ENCODE peak calls at places on chromosomes 13 and 19, in ten cellular contexts. H is SJSA1, Q is trophoblast cell, B is skeletal muscle cell, Z is fibroblast of pulmonary artery, J is fibroblast of lung, Y is mesenchymal stem cell, C is AG10803, P is cardiac fibroblast, D is osteoblast. W is an unnamed sample.

GRCh38 chr13:79869326-79869725 is 388.4 kb downstream of the NDFIP2 start:
- DNase-seq in H (peak; percentile 76), Q (peak; percentile 62), B (no peak), Z (peak; percentile 14), J (peak; percentile 28), Y (peak; percentile 44), C (no peak), P (no peak), D (no peak), W (no peak)

GRCh38 chr13:98869408-98870090 is 108.3 kb downstream of the DOCK9 start:
- DNase-seq in H (peak; percentile 52), Q (no peak), B (no peak), Z (peak; percentile 33), J (no peak), Y (no peak), C (no peak), P (peak; percentile 24), D (no peak), W (no peak)

GRCh38 chr19:11169896-11170678 is 14.5 kb upstream of the SPC24 start:
- DNase-seq in H (no peak), Q (no peak), B (peak; percentile 74), Z (peak; percentile 71), J (no peak), Y (no peak), C (peak; percentile 48), P (peak; percentile 78), D (peak; percentile 65), W (peak; percentile 68)

GRCh38 chr13:66407159-66407558 is 823.0 kb downstream of the PCDH9 start:
- DNase-seq in H (no peak), Q (no peak), B (no peak), Z (no peak), J (peak; percentile 22), Y (peak; percentile 49), C (no peak), P (no peak), D (peak; percentile 27), W (no peak)

GRCh38 chr13:86591862-86592261 is 792.6 kb upstream of the SLITRK6 start:
- DNase-seq in H (no peak), Q (no peak), B (peak; percentile 22), Z (peak; percentile 66), J (peak; percentile 2), Y (peak; percentile 15), C (no peak), P (peak; percentile 35), D (no peak), W (peak; percentile 37)

GRCh38 chr13:47250141-47250540 is 353.3 kb upstream of the HTR2A start:
- DNase-seq in H (no peak), Q (no peak), B (peak; percentile 89), Z (peak; percentile 88), J (peak; percentile 91), Y (no peak), C (peak; percentile 89), P (peak; percentile 92), D (peak; percentile 53), W (peak; percentile 85)

GRCh38 chr19:49560358-49560900 is 19.9 kb downstream of the NOSIP start:
- DNase-seq in H (no peak), Q (no peak), B (no peak), Z (no peak), J (no peak), Y (no peak), C (no peak), P (no peak), D (peak; percentile 57), W (no peak)

GRCh38 chr13:45511310-45512147 is 46.8 kb downstream of the COG3 start:
- DNase-seq in H (peak; percentile 60), Q (peak; percentile 23), B (peak; percentile 35), Z (peak; percentile 89), J (peak; percentile 64), Y (peak; percentile 77), C (peak; percentile 73), P (peak; percentile 85), D (peak; percentile 90), W (peak; percentile 78)

GRCh38 chr19:3479177-3479818 is 1.0 kb downstream of the SMIM24 start:
- DNase-seq in H (no peak), Q (no peak), B (no peak), Z (no peak), J (no peak), Y (no peak), C (no peak), P (no peak), D (peak; percentile 86), W (peak; percentile 73)

GRCh38 chr13:75518439-75519088 is 19.1 kb downstream of the COMMD6 start:
- DNase-seq in H (no peak), Q (no peak), B (no peak), Z (no peak), J (no peak), Y (no peak), C (no peak), P (no peak), D (no peak), W (no peak)

GRCh38 chr13:64568748-64569147 is 2661.4 kb downstream of the PCDH9 start:
- DNase-seq in H (no peak), Q (no peak), B (no peak), Z (no peak), J (no peak), Y (no peak), C (no peak), P (no peak), D (no peak), W (no peak)

GRCh38 chr19:13103961-13104847 is 1.5 kb upstream of the LYL1 start:
- DNase-seq in H (no peak), Q (no peak), B (no peak), Z (no peak), J (no peak), Y (no peak), C (no peak), P (no peak), D (peak; percentile 94), W (peak; percentile 52)

GRCh38 chr13:47112205-47112896 is 215.5 kb upstream of the HTR2A start:
- DNase-seq in H (no peak), Q (no peak), B (no peak), Z (no peak), J (peak; percentile 34), Y (no peak), C (no peak), P (no peak), D (no peak), W (peak; percentile 59)

GRCh38 chr19:1097810-1098176 is 2.6 kb upstream of the POLR2E start:
- DNase-seq in H (no peak), Q (peak; percentile 52), B (no peak), Z (no peak), J (no peak), Y (peak; percentile 74), C (peak; percentile 25), P (no peak), D (no peak), W (no peak)

GRCh38 chr19:45876411-45877197 is 9.3 kb downstream of the IRF2BP1 start:
- DNase-seq in H (no peak), Q (no peak), B (no peak), Z (peak; percentile 22), J (peak; percentile 47), Y (peak; percentile 70), C (peak; percentile 49), P (peak; percentile 78), D (peak; percentile 90), W (peak; percentile 28)
- H3K4me3 ChIP-seq in H (no peak overlapping the region), Q (peak overlapping the region; percentile 16), B (peak overlapping the region; percentile 11), Z (no peak overlapping the region), J (no peak overlapping the region), Y (no peak overlapping the region), C (no peak overlapping the region), P (no peak overlapping the region), D (peak overlapping the region; percentile 45), W (no peak overlapping the region)

GRCh38 chr13:111371720-111372119 is 51.3 kb downstream of the TEX29 start:
- DNase-seq in H (no peak), Q (no peak), B (no peak), Z (no peak), J (no peak), Y (no peak), C (no peak), P (no peak), D (no peak), W (no peak)
- H3K4me3 ChIP-seq in H (no peak overlapping the region), Q (no peak overlapping the region), B (no peak overlapping the region), Z (no peak overlapping the region), J (no peak overlapping the region), Y (no peak overlapping the region), C (no peak overlapping the region), P (no peak overlapping the region), D (no peak overlapping the region), W (no peak overlapping the region)

DNA sequence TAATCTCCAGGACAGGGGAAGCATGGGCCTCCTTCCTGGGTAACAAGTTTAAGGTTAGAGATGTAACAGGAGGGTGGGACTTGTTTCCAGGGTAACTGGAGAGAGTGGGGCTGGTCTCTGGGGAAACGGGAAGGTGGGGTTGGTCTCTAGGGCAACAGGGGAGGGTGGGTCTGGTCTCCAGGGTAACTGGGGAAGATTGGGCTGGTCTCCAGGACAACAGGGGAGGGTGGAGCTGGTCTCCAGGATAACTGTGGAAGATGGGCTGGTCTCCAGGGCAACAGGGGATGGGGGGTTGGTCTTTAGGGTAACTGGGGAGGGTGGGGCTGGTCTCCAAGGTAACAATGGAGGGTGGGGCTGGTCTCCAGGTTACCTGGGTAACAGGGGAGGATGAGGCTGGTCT is 36.5 kb downstream of the SPTBN4 start:
- DNase-seq in H (no peak), Q (no peak), B (no peak), Z (no peak), J (no peak), Y (no peak), C (no peak), P (no peak), D (peak; percentile 77), W (no peak)
- H3K4me3 ChIP-seq in H (no peak overlapping the region), Q (no peak overlapping the region), B (no peak overlapping the region), Z (no peak overlapping the region), J (no peak overlapping the region), Y (no peak overlapping the region), C (no peak overlapping the region), P (no peak overlapping the region), D (no peak overlapping the region), W (no peak overlapping the region)

DNA sequence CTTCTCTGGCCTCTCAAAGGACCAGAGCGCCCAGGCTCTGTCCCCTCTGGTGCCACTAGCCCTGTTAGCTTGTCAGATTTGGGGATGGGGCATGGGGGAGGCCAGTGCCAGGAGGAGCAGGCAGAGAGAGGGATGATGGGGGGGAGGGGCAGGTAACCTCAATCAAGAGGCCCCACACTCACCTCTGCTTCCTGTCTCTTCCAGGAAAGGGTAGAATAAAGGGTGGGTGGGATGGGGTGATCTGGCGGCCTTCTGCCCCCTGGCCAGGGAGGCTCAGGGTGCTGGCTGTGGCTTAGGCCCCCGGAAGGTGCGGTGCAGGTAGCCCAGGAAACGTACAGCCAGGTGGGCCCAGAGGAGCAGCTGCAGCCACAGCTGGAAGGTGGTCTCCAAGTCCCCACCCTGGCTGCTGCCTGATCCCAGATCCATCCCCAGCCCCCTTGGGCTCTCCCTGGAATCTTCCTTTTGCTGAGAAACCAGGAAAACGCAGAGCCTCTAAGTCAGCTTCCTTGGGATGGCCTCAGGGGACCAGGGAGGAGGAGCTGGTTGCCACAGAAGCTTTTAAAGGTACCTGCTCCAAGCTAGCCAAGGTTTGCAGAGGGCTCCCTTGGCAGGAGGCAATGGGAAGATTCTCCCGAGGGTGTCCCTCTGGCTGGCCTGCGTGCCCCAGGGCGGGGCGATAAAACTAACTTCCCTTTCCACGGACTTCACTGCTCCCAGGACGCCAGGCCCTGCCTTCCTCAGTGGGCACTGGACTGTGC is 5.3 kb downstream of the PRKACA start:
- DNase-seq in H (no peak), Q (no peak), B (no peak), Z (no peak), J (no peak), Y (no peak), C (no peak), P (peak; percentile 57), D (peak; percentile 96), W (peak; percentile 51)
- H3K4me3 ChIP-seq in H (no peak overlapping the region), Q (no peak overlapping the region), B (peak overlapping the region; percentile 7), Z (no peak overlapping the region), J (no peak overlapping the region), Y (no peak overlapping the region), C (peak overlapping the region; percentile 3), P (peak overlapping the region; percentile 21), D (peak overlapping the region; percentile 51), W (no peak overlapping the region)